ENCODE peak calls at places on chromosomes 16 and 17, in nine cellular contexts. Q, X, P, A, B, Y, K, N and S are unnamed samples.

GRCh38 chr17:47276868-47277267 is 23.2 kb downstream of the ITGB3 start:
- DNase-seq in Q (peak; percentile 75), X (no peak), P (peak; percentile 46), A (peak; percentile 57), B (peak; percentile 90), Y (peak; percentile 48), K (peak; percentile 68), N (peak; percentile 73), S (peak; percentile 74)

GRCh38 chr16:78395035-78395434 is 295.6 kb downstream of the WWOX start:
- DNase-seq in Q (no peak), X (no peak), P (no peak), A (no peak), B (no peak), Y (no peak), K (no peak), N (no peak), S (no peak)

GRCh38 chr17:21360048-21360447 is 16.1 kb upstream of the KCNJ12 start:
- DNase-seq in Q (no peak), X (no peak), P (no peak), A (no peak), B (peak; percentile 52), Y (no peak), K (no peak), N (no peak), S (no peak)

GRCh38 chr17:28612531-28612930 is 1.5 kb downstream of the RSKR start:
- DNase-seq in Q (no peak), X (no peak), P (no peak), A (no peak), B (no peak), Y (no peak), K (no peak), N (no peak), S (no peak)

GRCh38 chr17:61065263-61065773 is 334.3 kb upstream of the TBX2 start:
- DNase-seq in Q (no peak), X (no peak), P (no peak), A (no peak), B (peak; percentile 26), Y (no peak), K (no peak), N (peak; percentile 36), S (no peak)

GRCh38 chr16:19294156-19294649 is 8.7 kb downstream of the CLEC19A start:
- DNase-seq in Q (no peak), X (no peak), P (no peak), A (no peak), B (no peak), Y (peak; percentile 43), K (peak; percentile 20), N (no peak), S (peak; percentile 58)

GRCh38 chr16:67236551-67237395 is 9.8 kb downstream of the TMEM208 start:
- DNase-seq in Q (no peak), X (peak; percentile 57), P (peak; percentile 67), A (peak; percentile 51), B (peak; percentile 89), Y (no peak), K (peak; percentile 46), N (peak; percentile 31), S (peak; percentile 80)

GRCh38 chr17:57342141-57342540 is 85.8 kb downstream of the MSI2 start:
- DNase-seq in Q (no peak), X (no peak), P (no peak), A (no peak), B (no peak), Y (no peak), K (no peak), N (no peak), S (no peak)

GRCh38 chr16:66522816-66523590 is 26.9 kb downstream of the TK2 start:
- DNase-seq in Q (no peak), X (no peak), P (no peak), A (no peak), B (no peak), Y (no peak), K (no peak), N (no peak), S (peak; percentile 58)

GRCh38 chr16:48099455-48099854 is 56.3 kb downstream of the ABCC12 start:
- DNase-seq in Q (no peak), X (no peak), P (no peak), A (peak; percentile 20), B (peak; percentile 71), Y (no peak), K (peak; percentile 35), N (no peak), S (no peak)

GRCh38 chr17:1058423-1059130 is 61.6 kb downstream of the TIMM22 start:
- DNase-seq in Q (no peak), X (no peak), P (peak; percentile 78), A (peak; percentile 79), B (peak; percentile 62), Y (no peak), K (peak; percentile 80), N (peak; percentile 35), S (no peak)

DNA sequence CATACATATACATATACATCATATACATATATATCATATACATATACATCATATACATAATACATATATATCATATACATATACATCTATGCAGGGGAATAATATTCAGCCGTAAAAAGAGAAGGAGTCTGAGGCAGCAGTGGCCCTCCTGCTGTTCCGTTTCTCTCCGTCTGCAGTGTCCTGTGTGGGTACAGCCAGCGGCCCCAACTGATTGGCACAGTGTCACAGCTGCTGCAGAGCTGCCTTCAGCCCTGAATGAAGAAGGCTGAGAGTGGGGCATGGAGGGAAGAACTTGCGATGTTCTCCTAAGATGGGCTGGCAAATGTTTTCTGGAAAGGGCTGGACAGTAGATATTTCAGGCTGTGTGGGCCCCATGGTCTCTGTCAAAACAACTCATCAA is 146.9 kb downstream of the SNX29 start:
- DNase-seq in Q (no peak), X (no peak), P (no peak), A (no peak), B (no peak), Y (no peak), K (no peak), N (no peak), S (no peak)
- H3K27ac ChIP-seq in Q (no peak overlapping the region), X (no peak overlapping the region), P (no peak overlapping the region), A (no peak overlapping the region), B (no peak overlapping the region), Y (no peak overlapping the region), K (no peak overlapping the region), N (no peak overlapping the region), S (no peak overlapping the region)

GRCh38 chr16:81616321-81617020 is 162.6 kb upstream of the PLCG2 start:
- DNase-seq in Q (peak; percentile 59), X (peak; percentile 80), P (peak; percentile 60), A (no peak), B (peak; percentile 70), Y (no peak), K (peak; percentile 74), N (peak; percentile 63), S (peak; percentile 37)
- H3K27ac ChIP-seq in Q (no peak overlapping the region), X (peak overlapping the region; percentile 87), P (peak overlapping the region; percentile 36), A (no peak overlapping the region), B (no peak overlapping the region), Y (no peak overlapping the region), K (no peak overlapping the region), N (no peak overlapping the region), S (no peak overlapping the region)

DNA sequence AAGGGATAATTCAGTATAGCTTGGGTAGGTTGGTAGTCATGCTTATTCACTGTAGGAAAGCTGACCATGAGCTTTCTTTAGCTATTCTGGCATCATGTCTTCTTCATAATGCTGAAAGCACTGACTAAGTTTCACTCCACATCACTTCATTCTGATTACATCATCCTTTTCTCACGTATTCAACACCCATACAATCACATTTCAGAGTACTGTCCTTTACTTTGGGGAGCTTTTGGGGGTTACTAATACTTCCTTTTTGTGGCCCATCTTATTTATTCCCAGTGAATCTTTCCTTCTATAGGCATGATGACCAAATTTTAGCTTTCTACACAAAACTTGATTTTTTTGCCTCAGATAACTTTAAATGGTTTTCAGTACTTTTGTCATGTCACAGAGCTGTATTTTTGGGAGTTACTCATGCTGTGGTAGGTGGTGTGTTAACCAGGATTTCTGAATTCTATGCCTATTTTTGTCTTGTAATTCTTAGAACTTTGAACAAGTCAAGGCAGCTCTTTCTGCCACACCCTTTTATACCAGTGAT is 23.4 kb downstream of the TADA2A start:
- DNase-seq in Q (no peak), X (no peak), P (no peak), A (no peak), B (peak; percentile 35), Y (no peak), K (no peak), N (peak; percentile 75), S (no peak)
- H3K27ac ChIP-seq in Q (no peak overlapping the region), X (no peak overlapping the region), P (no peak overlapping the region), A (no peak overlapping the region), B (no peak overlapping the region), Y (peak overlapping the region; percentile 63), K (no peak overlapping the region), N (no peak overlapping the region), S (no peak overlapping the region)

DNA sequence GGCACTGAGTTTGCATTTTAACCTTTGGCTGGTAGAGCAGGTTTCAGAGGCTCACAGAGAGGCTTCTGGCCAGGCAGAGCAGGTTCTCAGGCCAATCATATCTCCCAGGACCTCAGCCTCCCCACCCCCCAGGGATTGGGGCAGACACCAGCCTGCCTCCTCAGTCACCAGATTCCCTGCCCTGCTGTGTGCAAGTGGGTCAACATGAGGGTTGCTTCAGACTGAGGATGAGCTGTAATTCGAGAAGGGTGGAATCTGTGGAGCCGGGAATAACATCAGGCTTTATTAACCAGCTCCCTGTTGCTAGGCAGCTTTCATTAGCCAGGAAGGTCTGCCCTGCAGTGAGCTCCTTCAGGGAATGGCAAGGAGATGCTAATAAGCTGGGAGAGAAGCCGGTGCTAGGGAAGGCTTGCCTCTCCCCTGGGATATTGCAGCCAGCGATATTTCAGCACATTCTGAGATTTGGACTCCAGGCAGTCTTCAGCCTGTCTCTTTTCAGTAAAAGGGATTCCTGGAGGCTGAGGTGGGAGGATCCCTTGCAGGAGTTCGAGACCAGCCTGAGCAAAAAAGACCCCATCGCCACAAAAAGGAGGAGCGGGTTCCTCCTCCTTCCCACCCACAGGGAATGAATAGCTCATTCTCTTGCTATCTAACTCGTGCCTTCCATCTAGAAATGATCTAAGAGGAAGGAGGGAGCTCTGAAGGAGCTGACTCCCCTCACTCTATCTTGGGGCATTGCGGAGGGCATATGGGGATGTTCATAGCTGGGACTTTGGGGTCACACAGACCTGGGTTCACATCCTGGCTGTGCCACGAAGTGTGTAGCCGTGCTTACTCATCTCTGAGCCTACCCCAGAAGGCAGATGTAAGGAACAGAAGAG is 10.7 kb downstream of the SGSM2 start:
- DNase-seq in Q (no peak), X (no peak), P (peak; percentile 63), A (peak; percentile 75), B (peak; percentile 99), Y (no peak), K (no peak), N (peak; percentile 91), S (no peak)
- H3K27ac ChIP-seq in Q (no peak overlapping the region), X (no peak overlapping the region), P (no peak overlapping the region), A (peak overlapping the region; percentile 15), B (peak overlapping the region; percentile 68), Y (no peak overlapping the region), K (no peak overlapping the region), N (peak overlapping the region; percentile 4), S (no peak overlapping the region)

GRCh38 chr16:74666425-74667214 is at the start of gene RFWD3:
- DNase-seq in Q (peak; percentile 96), X (peak; percentile 98), P (peak; percentile 97), A (peak; percentile 96), B (peak; percentile 100), Y (peak; percentile 91), K (peak; percentile 91), N (peak; percentile 99), S (peak; percentile 99)
- H3K27ac ChIP-seq in Q (no peak within 1 kb of the TSS), X (peak within 1 kb of the TSS; percentile 84), P (peak within 1 kb of the TSS; percentile 50), A (peak within 1 kb of the TSS; percentile 70), B (no peak within 1 kb of the TSS), Y (peak within 1 kb of the TSS; percentile 13), K (peak within 1 kb of the TSS; percentile 75), N (peak within 1 kb of the TSS; percentile 70), S (peak within 1 kb of the TSS; percentile 72)